ENCODE peak calls at places on chromosomes 12 and 14, in four cellular contexts. A is osteocyte, W is frontal cortex, T is astrocyte of the spinal cord. Q is an unnamed sample.

GRCh38 chr14:64725360-64725815 is 21.2 kb downstream of the PLEKHG3 start:
- DNase-seq in A (no peak), W (no peak), T (no peak), Q (no peak)

GRCh38 chr14:72607386-72608125 is 286.3 kb downstream of the DPF3 start:
- DNase-seq in A (peak; percentile 67), W (no peak), T (peak; percentile 57), Q (peak; percentile 55)

GRCh38 chr14:88289996-88290395 is 33.1 kb downstream of the KCNK10 start:
- DNase-seq in A (no peak), W (no peak), T (no peak), Q (no peak)

GRCh38 chr12:45688188-45688587 is 41.3 kb upstream of the ARID2 start:
- DNase-seq in A (no peak), W (no peak), T (no peak), Q (no peak)

GRCh38 chr12:104154286-104154685 is 16.3 kb upstream of the NFYB start:
- DNase-seq in A (no peak), W (no peak), T (no peak), Q (no peak)

GRCh38 chr12:56206373-56207166 is 15.2 kb downstream of the RNF41 start:
- DNase-seq in A (no peak), W (peak; percentile 42), T (peak; percentile 45), Q (peak; percentile 50)

GRCh38 chr12:121577443-121578180 is 3.2 kb downstream of the KDM2B start:
- DNase-seq in A (no peak), W (no peak), T (no peak), Q (no peak)

GRCh38 chr12:66596189-66596588 is 82.7 kb downstream of the GRIP1 start:
- DNase-seq in A (no peak), W (no peak), T (peak; percentile 67), Q (no peak)

GRCh38 chr14:31465113-31465512 is 7.8 kb upstream of the DTD2 start:
- DNase-seq in A (no peak), W (no peak), T (peak; percentile 16), Q (no peak)

GRCh38 chr14:63910593-63911363 is 58.0 kb downstream of the SYNE2 start:
- DNase-seq in A (no peak), W (no peak), T (no peak), Q (no peak)

GRCh38 chr12:89856431-89856830 is 147.8 kb upstream of the ATP2B1 start:
- DNase-seq in A (no peak), W (no peak), T (peak; percentile 85), Q (peak; percentile 61)

GRCh38 chr14:59464651-59465569 is at the start of gene GPR135:
- DNase-seq in A (peak; percentile 87), W (peak; percentile 70), T (peak; percentile 58), Q (no peak)

GRCh38 chr14:51430600-51430999 is 190.6 kb downstream of the TMX1 start:
- DNase-seq in A (no peak), W (no peak), T (peak; percentile 58), Q (no peak)

GRCh38 chr14:84361476-84361875 is 1168.5 kb upstream of the FLRT2 start:
- DNase-seq in A (no peak), W (no peak), T (no peak), Q (no peak)

GRCh38 chr12:43737646-43738045 is 20.9 kb downstream of the PUS7L start:
- DNase-seq in A (no peak), W (no peak), T (peak; percentile 68), Q (peak; percentile 6)

GRCh38 chr12:127487031-127487430 is 779.9 kb upstream of the TMEM132C start:
- DNase-seq in A (no peak), W (no peak), T (peak; percentile 48), Q (peak; percentile 19)

GRCh38 chr12:2894961-2895360 is 4.3 kb downstream of the TULP3 start:
- DNase-seq in A (no peak), W (no peak), T (no peak), Q (no peak)

GRCh38 chr12:57006809-57007475 is 596 bp upstream of the ZBTB39 start:
- DNase-seq in A (no peak), W (no peak), T (no peak), Q (no peak)

GRCh38 chr12:131604146-131604844 is 106.6 kb upstream of the SFSWAP start:
- DNase-seq in A (no peak), W (no peak), T (no peak), Q (no peak)

GRCh38 chr12:31201382-31201781 is 124.6 kb downstream of the SINHCAF start:
- DNase-seq in A (no peak), W (no peak), T (no peak), Q (no peak)

GRCh38 chr12:121523741-121524140 is 57.1 kb downstream of the KDM2B start:
- DNase-seq in A (no peak), W (no peak), T (no peak), Q (no peak)

GRCh38 chr12:96500686-96501085 is 11.3 kb downstream of the CFAP54 start:
- DNase-seq in A (no peak), W (no peak), T (peak; percentile 58), Q (peak; percentile 55)

GRCh38 chr12:92362785-92363184 is 217.1 kb upstream of the BTG1 start:
- DNase-seq in A (no peak), W (no peak), T (no peak), Q (no peak)

GRCh38 chr12:115840159-115840558 is 437.3 kb downstream of the MED13L start:
- DNase-seq in A (no peak), W (no peak), T (no peak), Q (no peak)

GRCh38 chr12:27859648-27860047 is 79.6 kb upstream of the MANSC4 start:
- DNase-seq in A (no peak), W (no peak), T (no peak), Q (peak; percentile 26)

GRCh38 chr12:24708718-24709117 is 240.2 kb downstream of the BCAT1 start:
- DNase-seq in A (no peak), W (no peak), T (no peak), Q (no peak)

GRCh38 chr12:110079477-110080400 is 31.4 kb upstream of the C12orf76 start:
- DNase-seq in A (no peak), W (peak; percentile 60), T (no peak), Q (no peak)

GRCh38 chr12:2163172-2163927 is 110.6 kb downstream of the CACNA1C start:
- DNase-seq in A (no peak), W (no peak), T (peak; percentile 95), Q (peak; percentile 72)

GRCh38 chr14:61147369-61147897 is 133.7 kb downstream of the TMEM30B start:
- DNase-seq in A (no peak), W (no peak), T (peak; percentile 79), Q (peak; percentile 49)